ENCODE peak calls at places on chromosomes 13 and 19, in six cellular contexts. L is AG04450, V is RWPE1, Y is neural crest cell, W is left lung, S is thoracic aorta. T is an unnamed sample.

GRCh38 chr13:24741016-24741662 is 22.8 kb upstream of the RNF17 start:
- DNase-seq in L (no peak), V (no peak), S (no peak), Y (no peak), W (no peak), T (no peak)

GRCh38 chr13:73273737-73274136 is 214.9 kb downstream of the KLF5 start:
- DNase-seq in S (no peak), W (no peak), Y (no peak), L (peak), V (peak), T (no peak)

GRCh38 chr19:30023330-30023729 is 81.3 kb downstream of the URI1 start:
- DNase-seq in L (no peak), S (no peak), W (no peak), V (no peak), Y (no peak), T (no peak)

GRCh38 chr13:101639711-101640110 is 187.2 kb downstream of the ITGBL1 start:
- DNase-seq in S (no peak), L (no peak), V (no peak), Y (no peak), W (no peak), T (no peak)

GRCh38 chr13:38967446-38967845 is 23.2 kb downstream of the STOML3 start:
- DNase-seq in S (no peak), L (no peak), Y (no peak), W (no peak), V (no peak), T (no peak)

GRCh38 chr19:2050349-2050990 is 574 bp downstream of the MKNK2 start:
- DNase-seq in L (no peak), Y (no peak), W (no peak), V (no peak), S (no peak), T (no peak)

GRCh38 chr19:5188548-5189317 is 151.9 kb downstream of the PTPRS start:
- DNase-seq in V (no peak), W (no peak), L (no peak), S (no peak), Y (no peak), T (no peak)

GRCh38 chr13:98782654-98783053 is 30.2 kb upstream of the SLC15A1 start:
- DNase-seq in L (no peak), S (no peak), V (no peak), Y (no peak), W (no peak), T (no peak)

GRCh38 chr19:31419871-31420430 is 70.7 kb upstream of the TSHZ3 start:
- DNase-seq in L (no peak), V (no peak), W (no peak), S (no peak), Y (no peak), T (no peak)

GRCh38 chr13:30742896-30743295 is 7.6 kb downstream of the ALOX5AP start:
- DNase-seq in V (no peak), L (no peak), S (no peak), Y (no peak), W (no peak), T (no peak)
- TF ChIP-seq CTCF in V (no peak), L (no peak), S (no peak), Y (no peak), W (no peak), T (no peak)

GRCh38 chr13:69524459-69525155 is 583.0 kb upstream of the ATXN8OS start:
- DNase-seq in L (no peak), Y (no peak), S (no peak), W (no peak), V (no peak), T (no peak)
- TF ChIP-seq CTCF in L (no peak), Y (peak), S (no peak), W (no peak), V (peak), T (peak)

GRCh38 chr19:35996777-35997176 is 1.8 kb downstream of the SDHAF1 start:
- DNase-seq in Y (no peak), V (no peak), W (no peak), L (no peak), S (no peak), T (no peak)
- TF ChIP-seq CTCF in Y (no peak), V (no peak), W (no peak), L (no peak), S (no peak), T (no peak)

DNA sequence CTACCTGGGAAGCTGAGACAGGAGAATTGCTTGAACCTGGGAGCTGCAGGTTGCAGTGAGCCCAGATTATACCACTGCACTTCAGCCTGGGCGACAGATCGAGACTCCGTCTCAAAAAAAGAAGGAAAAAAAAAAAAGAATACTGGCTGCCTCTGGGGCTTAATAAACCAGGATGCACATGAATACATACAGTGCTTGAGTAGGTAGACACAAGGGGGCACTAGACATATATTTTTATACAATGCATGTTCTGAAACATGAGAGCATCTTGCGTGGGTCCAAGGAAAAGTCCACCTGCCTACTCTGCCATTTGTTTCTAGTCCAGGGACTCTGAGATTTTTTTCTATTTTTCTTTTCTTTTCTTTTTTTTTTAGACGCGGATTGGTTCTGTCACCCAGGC is 31.2 kb downstream of the KEAP1 start:
- DNase-seq in S (no peak), W (no peak), Y (no peak), L (no peak), V (no peak), T (no peak)
- TF ChIP-seq CTCF in S (peak), W (peak), Y (peak), L (peak), V (peak), T (peak)